ENCODE peak calls at places on chromosome 5, in ten cellular contexts. One of them, this sample, is unnamed.

GRCh38 chr5:43603535-43604363 is 769 bp downstream of the NNT start:
- DNase-seq in thyroid gland: peak
- DNase-seq in coronary artery: peak
- DNase-seq in upper lobe of left lung: peak
- DNase-seq in heart right ventricle: peak
- DNase-seq in brain microvascular endothelial cell: peak
- DNase-seq in bronchial epithelial cell: no peak
- DNase-seq in GM23338: peak
- DNase-seq in CD8-positive, alpha-beta T cell: peak
- DNase-seq in lung: peak
- DNase-seq in this sample: no peak

GRCh38 chr5:153601377-153601776 is 110.9 kb downstream of the GRIA1 start:
- DNase-seq in thyroid gland: no peak
- DNase-seq in coronary artery: no peak
- DNase-seq in upper lobe of left lung: peak
- DNase-seq in heart right ventricle: no peak
- DNase-seq in brain microvascular endothelial cell: no peak
- DNase-seq in bronchial epithelial cell: no peak
- DNase-seq in GM23338: no peak
- DNase-seq in CD8-positive, alpha-beta T cell: no peak
- DNase-seq in lung: no peak
- DNase-seq in this sample: no peak

GRCh38 chr5:24325306-24325832 is 319.4 kb downstream of the CDH10 start:
- DNase-seq in thyroid gland: no peak
- DNase-seq in coronary artery: no peak
- DNase-seq in upper lobe of left lung: no peak
- DNase-seq in heart right ventricle: no peak
- DNase-seq in brain microvascular endothelial cell: no peak
- DNase-seq in bronchial epithelial cell: no peak
- DNase-seq in GM23338: no peak
- DNase-seq in CD8-positive, alpha-beta T cell: no peak
- DNase-seq in lung: no peak
- DNase-seq in this sample: no peak

GRCh38 chr5:159764283-159764927 is 151.9 kb upstream of the ADRA1B start:
- DNase-seq in thyroid gland: no peak
- DNase-seq in coronary artery: no peak
- DNase-seq in upper lobe of left lung: no peak
- DNase-seq in heart right ventricle: peak
- DNase-seq in brain microvascular endothelial cell: peak
- DNase-seq in bronchial epithelial cell: no peak
- DNase-seq in GM23338: no peak
- DNase-seq in CD8-positive, alpha-beta T cell: no peak
- DNase-seq in lung: no peak
- DNase-seq in this sample: peak

GRCh38 chr5:72141440-72142271 is 34.4 kb downstream of the MAP1B start:
- DNase-seq in thyroid gland: no peak
- DNase-seq in coronary artery: no peak
- DNase-seq in upper lobe of left lung: no peak
- DNase-seq in heart right ventricle: peak
- DNase-seq in brain microvascular endothelial cell: peak
- DNase-seq in bronchial epithelial cell: peak
- DNase-seq in GM23338: no peak
- DNase-seq in CD8-positive, alpha-beta T cell: no peak
- DNase-seq in lung: no peak
- DNase-seq in this sample: peak

GRCh38 chr5:173774212-173774850 is 113.8 kb upstream of the CPEB4 start:
- DNase-seq in thyroid gland: no peak
- DNase-seq in coronary artery: no peak
- DNase-seq in upper lobe of left lung: no peak
- DNase-seq in heart right ventricle: peak
- DNase-seq in brain microvascular endothelial cell: no peak
- DNase-seq in bronchial epithelial cell: no peak
- DNase-seq in GM23338: no peak
- DNase-seq in CD8-positive, alpha-beta T cell: no peak
- DNase-seq in lung: no peak
- DNase-seq in this sample: no peak

GRCh38 chr5:84688566-84688965 is 303.9 kb upstream of the EDIL3 start:
- DNase-seq in thyroid gland: no peak
- DNase-seq in coronary artery: no peak
- DNase-seq in upper lobe of left lung: no peak
- DNase-seq in heart right ventricle: no peak
- DNase-seq in brain microvascular endothelial cell: peak
- DNase-seq in bronchial epithelial cell: peak
- DNase-seq in GM23338: no peak
- DNase-seq in CD8-positive, alpha-beta T cell: no peak
- DNase-seq in lung: no peak
- DNase-seq in this sample: no peak

GRCh38 chr5:173451031-173451430 is 122.8 kb upstream of the STC2 start:
- DNase-seq in thyroid gland: peak
- DNase-seq in coronary artery: no peak
- DNase-seq in upper lobe of left lung: no peak
- DNase-seq in heart right ventricle: no peak
- DNase-seq in brain microvascular endothelial cell: no peak
- DNase-seq in bronchial epithelial cell: no peak
- DNase-seq in GM23338: peak
- DNase-seq in CD8-positive, alpha-beta T cell: no peak
- DNase-seq in lung: no peak
- DNase-seq in this sample: no peak

GRCh38 chr5:80141147-80141671 is 106.1 kb downstream of the THBS4 start:
- DNase-seq in thyroid gland: peak
- DNase-seq in coronary artery: peak
- DNase-seq in upper lobe of left lung: peak
- DNase-seq in heart right ventricle: peak
- DNase-seq in brain microvascular endothelial cell: peak
- DNase-seq in bronchial epithelial cell: no peak
- DNase-seq in GM23338: peak
- DNase-seq in CD8-positive, alpha-beta T cell: peak
- DNase-seq in lung: peak
- DNase-seq in this sample: no peak

GRCh38 chr5:53170748-53171349 is 61.3 kb upstream of the MOCS2 start:
- DNase-seq in thyroid gland: no peak
- DNase-seq in coronary artery: no peak
- DNase-seq in upper lobe of left lung: no peak
- DNase-seq in heart right ventricle: no peak
- DNase-seq in brain microvascular endothelial cell: peak
- DNase-seq in bronchial epithelial cell: peak
- DNase-seq in GM23338: peak
- DNase-seq in CD8-positive, alpha-beta T cell: no peak
- DNase-seq in lung: no peak
- DNase-seq in this sample: no peak

GRCh38 chr5:158819840-158820620 is 279.7 kb downstream of the EBF1 start:
- DNase-seq in thyroid gland: no peak
- DNase-seq in coronary artery: no peak
- DNase-seq in upper lobe of left lung: no peak
- DNase-seq in heart right ventricle: no peak
- DNase-seq in brain microvascular endothelial cell: peak
- DNase-seq in bronchial epithelial cell: peak
- DNase-seq in GM23338: no peak
- DNase-seq in CD8-positive, alpha-beta T cell: no peak
- DNase-seq in lung: no peak
- DNase-seq in this sample: no peak

GRCh38 chr5:57349214-57349613 is 133.4 kb downstream of the ACTBL2 start:
- DNase-seq in thyroid gland: no peak
- DNase-seq in coronary artery: no peak
- DNase-seq in upper lobe of left lung: no peak
- DNase-seq in heart right ventricle: no peak
- DNase-seq in brain microvascular endothelial cell: no peak
- DNase-seq in bronchial epithelial cell: no peak
- DNase-seq in GM23338: no peak
- DNase-seq in CD8-positive, alpha-beta T cell: no peak
- DNase-seq in lung: no peak
- DNase-seq in this sample: no peak

GRCh38 chr5:150847334-150847695 is 994 bp downstream of the IRGM start:
- DNase-seq in thyroid gland: no peak
- DNase-seq in coronary artery: no peak
- DNase-seq in upper lobe of left lung: no peak
- DNase-seq in heart right ventricle: no peak
- DNase-seq in brain microvascular endothelial cell: no peak
- DNase-seq in bronchial epithelial cell: no peak
- DNase-seq in GM23338: no peak
- DNase-seq in CD8-positive, alpha-beta T cell: no peak
- DNase-seq in lung: no peak
- DNase-seq in this sample: no peak
- H3K4me3 ChIP-seq in thyroid gland: no peak
- H3K4me3 ChIP-seq in coronary artery: no peak
- H3K4me3 ChIP-seq in upper lobe of left lung: no peak
- H3K4me3 ChIP-seq in heart right ventricle: no peak
- H3K4me3 ChIP-seq in brain microvascular endothelial cell: no peak
- H3K4me3 ChIP-seq in bronchial epithelial cell: no peak
- H3K4me3 ChIP-seq in GM23338: no peak
- H3K4me3 ChIP-seq in CD8-positive, alpha-beta T cell: no peak
- H3K4me3 ChIP-seq in lung: no peak
- H3K4me3 ChIP-seq in this sample: no peak

GRCh38 chr5:58459860-58460726 is at the start of gene PLK2:
- DNase-seq in thyroid gland: peak
- DNase-seq in coronary artery: peak
- DNase-seq in upper lobe of left lung: peak
- DNase-seq in heart right ventricle: peak
- DNase-seq in brain microvascular endothelial cell: peak
- DNase-seq in bronchial epithelial cell: peak
- DNase-seq in GM23338: peak
- DNase-seq in CD8-positive, alpha-beta T cell: peak
- DNase-seq in lung: peak
- DNase-seq in this sample: peak

GRCh38 chr5:58458851-58459275 is 1.0 kb downstream of the PLK2 start:
- DNase-seq in thyroid gland: no peak
- DNase-seq in coronary artery: no peak
- DNase-seq in upper lobe of left lung: no peak
- DNase-seq in heart right ventricle: no peak
- DNase-seq in brain microvascular endothelial cell: no peak
- DNase-seq in bronchial epithelial cell: peak
- DNase-seq in GM23338: peak
- DNase-seq in CD8-positive, alpha-beta T cell: no peak
- DNase-seq in lung: no peak
- DNase-seq in this sample: no peak

GRCh38 chr5:58460727-58461286 is 921 bp upstream of the PLK2 start:
- DNase-seq in thyroid gland: peak
- DNase-seq in coronary artery: no peak
- DNase-seq in upper lobe of left lung: peak
- DNase-seq in heart right ventricle: peak
- DNase-seq in brain microvascular endothelial cell: peak
- DNase-seq in bronchial epithelial cell: peak
- DNase-seq in GM23338: peak
- DNase-seq in CD8-positive, alpha-beta T cell: peak
- DNase-seq in lung: peak
- DNase-seq in this sample: peak

GRCh38 chr5:58457040-58457439 is 2.8 kb downstream of the PLK2 start:
- DNase-seq in thyroid gland: no peak
- DNase-seq in coronary artery: no peak
- DNase-seq in upper lobe of left lung: no peak
- DNase-seq in heart right ventricle: no peak
- DNase-seq in brain microvascular endothelial cell: no peak
- DNase-seq in bronchial epithelial cell: no peak
- DNase-seq in GM23338: no peak
- DNase-seq in CD8-positive, alpha-beta T cell: no peak
- DNase-seq in lung: no peak
- DNase-seq in this sample: no peak

DNA sequence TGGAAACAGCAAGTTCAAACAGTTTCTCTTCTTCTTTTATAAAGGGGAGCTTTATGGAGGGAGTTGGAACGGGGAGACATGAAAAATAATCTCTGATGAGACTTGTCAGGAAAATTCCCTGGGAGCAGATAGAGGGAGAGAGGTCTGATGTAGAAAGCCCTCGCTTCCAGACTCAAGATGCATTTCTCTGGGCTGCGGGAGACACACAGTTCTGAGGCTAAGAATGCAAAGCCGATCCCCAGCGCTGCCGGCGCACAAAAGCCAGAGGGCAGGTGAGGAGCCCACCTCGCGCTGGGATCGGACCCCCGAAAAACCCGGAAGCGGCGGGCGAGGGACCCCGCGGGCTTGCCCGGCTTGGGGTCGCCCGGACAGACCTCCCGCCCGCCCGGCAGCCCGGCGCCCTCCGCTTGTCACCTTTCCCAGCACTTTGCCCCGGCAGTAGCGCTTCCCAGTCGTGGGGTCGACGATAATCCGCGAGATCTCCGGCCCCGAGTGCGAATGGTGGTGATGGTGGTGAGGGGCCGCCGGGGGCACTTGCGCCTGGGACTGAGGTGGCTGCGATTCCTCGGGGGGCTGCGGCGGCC is 518 bp downstream of the PLK2 start:
- DNase-seq in thyroid gland: peak
- DNase-seq in coronary artery: peak
- DNase-seq in upper lobe of left lung: peak
- DNase-seq in heart right ventricle: no peak
- DNase-seq in brain microvascular endothelial cell: no peak
- DNase-seq in bronchial epithelial cell: no peak
- DNase-seq in GM23338: peak
- DNase-seq in CD8-positive, alpha-beta T cell: no peak
- DNase-seq in lung: no peak
- DNase-seq in this sample: no peak
- TF ChIP-seq CTCF in thyroid gland: no peak
- TF ChIP-seq CTCF in coronary artery: no peak
- TF ChIP-seq CTCF in upper lobe of left lung: no peak
- TF ChIP-seq CTCF in heart right ventricle: no peak
- TF ChIP-seq CTCF in brain microvascular endothelial cell: no peak
- TF ChIP-seq CTCF in bronchial epithelial cell: no peak
- TF ChIP-seq CTCF in GM23338: no peak
- TF ChIP-seq CTCF in CD8-positive, alpha-beta T cell: no peak
- TF ChIP-seq CTCF in lung: no peak
- TF ChIP-seq CTCF in this sample: no peak

GRCh38 chr5:32308951-32309350 is 3.8 kb downstream of the MTMR12 start:
- DNase-seq in thyroid gland: no peak
- DNase-seq in coronary artery: no peak
- DNase-seq in upper lobe of left lung: no peak
- DNase-seq in heart right ventricle: no peak
- DNase-seq in brain microvascular endothelial cell: no peak
- DNase-seq in bronchial epithelial cell: no peak
- DNase-seq in GM23338: no peak
- DNase-seq in CD8-positive, alpha-beta T cell: no peak
- DNase-seq in lung: no peak
- DNase-seq in this sample: peak
- H3K4me3 ChIP-seq in thyroid gland: no peak
- H3K4me3 ChIP-seq in coronary artery: no peak
- H3K4me3 ChIP-seq in upper lobe of left lung: no peak
- H3K4me3 ChIP-seq in heart right ventricle: no peak
- H3K4me3 ChIP-seq in brain microvascular endothelial cell: no peak
- H3K4me3 ChIP-seq in bronchial epithelial cell: no peak
- H3K4me3 ChIP-seq in GM23338: no peak
- H3K4me3 ChIP-seq in CD8-positive, alpha-beta T cell: no peak
- H3K4me3 ChIP-seq in lung: no peak
- H3K4me3 ChIP-seq in this sample: no peak

DNA sequence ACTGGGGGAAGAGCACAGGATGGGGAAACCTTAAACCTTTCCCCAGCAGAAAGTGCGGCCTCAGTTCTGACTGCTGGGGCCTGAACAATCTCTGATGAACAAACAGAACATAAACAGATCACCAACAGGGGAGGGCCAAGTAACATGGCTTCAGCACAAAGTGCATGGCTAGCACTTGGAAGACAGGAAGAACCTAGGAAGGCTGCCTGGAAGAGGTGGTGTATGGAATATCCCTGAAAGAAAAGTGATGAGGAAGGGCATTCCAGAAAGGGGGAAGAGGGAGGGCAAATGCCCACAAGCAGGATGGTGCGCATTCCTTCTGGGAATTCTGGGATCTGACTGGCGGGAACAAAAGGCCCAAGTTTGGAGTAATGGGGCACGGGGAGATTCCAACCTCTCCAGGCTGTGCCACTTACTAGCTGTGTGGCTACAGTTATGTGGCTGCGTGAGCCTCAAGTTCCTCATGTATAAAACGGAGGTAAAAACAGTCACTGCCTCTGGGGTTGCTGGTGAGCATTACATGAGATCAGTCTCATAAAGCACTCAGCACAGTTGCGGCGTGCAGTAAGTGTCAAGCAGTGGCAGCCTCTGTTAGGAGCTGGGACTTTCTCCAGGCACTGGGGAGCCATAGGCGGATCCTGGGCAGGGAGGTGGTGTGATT is 1.6 kb downstream of the PDGFRB start:
- DNase-seq in thyroid gland: no peak
- DNase-seq in coronary artery: no peak
- DNase-seq in upper lobe of left lung: no peak
- DNase-seq in heart right ventricle: no peak
- DNase-seq in brain microvascular endothelial cell: peak
- DNase-seq in bronchial epithelial cell: no peak
- DNase-seq in GM23338: peak
- DNase-seq in CD8-positive, alpha-beta T cell: no peak
- DNase-seq in lung: no peak
- DNase-seq in this sample: peak
- TF ChIP-seq CTCF in thyroid gland: no peak
- TF ChIP-seq CTCF in coronary artery: no peak
- TF ChIP-seq CTCF in upper lobe of left lung: no peak
- TF ChIP-seq CTCF in heart right ventricle: no peak
- TF ChIP-seq CTCF in brain microvascular endothelial cell: no peak
- TF ChIP-seq CTCF in bronchial epithelial cell: no peak
- TF ChIP-seq CTCF in GM23338: no peak
- TF ChIP-seq CTCF in CD8-positive, alpha-beta T cell: no peak
- TF ChIP-seq CTCF in lung: no peak
- TF ChIP-seq CTCF in this sample: peak